ENCODE peak calls at places on chromosomes 13 and 19, in five cellular contexts. One of them, this sample, is unnamed.

GRCh38 chr13:49625392-49626137 is 2.7 kb upstream of the ARL11 start:
- DNase-seq in cardiac fibroblast: peak
- DNase-seq in A549: peak
- DNase-seq in AG08395: peak
- DNase-seq in astrocyte of the hippocampus: no peak
- DNase-seq in this sample: no peak

GRCh38 chr13:47696677-47697076 is 304.4 kb downstream of the SUCLA2 start:
- DNase-seq in cardiac fibroblast: no peak
- DNase-seq in A549: no peak
- DNase-seq in AG08395: no peak
- DNase-seq in astrocyte of the hippocampus: no peak
- DNase-seq in this sample: no peak

GRCh38 chr19:34468400-34468799 is 13.2 kb upstream of the WTIP start:
- DNase-seq in cardiac fibroblast: no peak
- DNase-seq in AG08395: no peak
- DNase-seq in A549: no peak
- DNase-seq in astrocyte of the hippocampus: no peak
- DNase-seq in this sample: no peak

GRCh38 chr19:46412034-46412982 is 1.1 kb downstream of the CCDC8 start:
- DNase-seq in A549: no peak
- DNase-seq in AG08395: no peak
- DNase-seq in cardiac fibroblast: no peak
- DNase-seq in astrocyte of the hippocampus: no peak
- DNase-seq in this sample: no peak

GRCh38 chr13:113813749-113814434 is 50.0 kb downstream of the GAS6 start:
- DNase-seq in AG08395: no peak
- DNase-seq in astrocyte of the hippocampus: peak
- DNase-seq in A549: no peak
- DNase-seq in cardiac fibroblast: peak
- DNase-seq in this sample: no peak

GRCh38 chr13:42028113-42028799 is 20.2 kb upstream of the DGKH start:
- DNase-seq in astrocyte of the hippocampus: no peak
- DNase-seq in cardiac fibroblast: peak
- DNase-seq in A549: peak
- DNase-seq in AG08395: no peak
- DNase-seq in this sample: no peak

GRCh38 chr13:49997935-49998334 is 1.1 kb downstream of the TRIM13 start:
- DNase-seq in A549: no peak
- DNase-seq in astrocyte of the hippocampus: peak
- DNase-seq in cardiac fibroblast: no peak
- DNase-seq in AG08395: no peak
- DNase-seq in this sample: no peak

GRCh38 chr13:31035162-31035951 is 102.9 kb downstream of the TEX26 start:
- DNase-seq in AG08395: peak
- DNase-seq in astrocyte of the hippocampus: peak
- DNase-seq in A549: no peak
- DNase-seq in cardiac fibroblast: peak
- DNase-seq in this sample: no peak

GRCh38 chr19:56596676-56597075 is 1.6 kb downstream of the ZNF71 start:
- DNase-seq in A549: no peak
- DNase-seq in astrocyte of the hippocampus: no peak
- DNase-seq in cardiac fibroblast: peak
- DNase-seq in AG08395: no peak
- DNase-seq in this sample: no peak

GRCh38 chr13:75771818-75772217 is 135.7 kb downstream of the LMO7 start:
- DNase-seq in AG08395: peak
- DNase-seq in astrocyte of the hippocampus: peak
- DNase-seq in cardiac fibroblast: peak
- DNase-seq in A549: peak
- DNase-seq in this sample: no peak

GRCh38 chr13:30576528-30576927 is 41.2 kb upstream of the USPL1 start:
- DNase-seq in astrocyte of the hippocampus: peak
- DNase-seq in cardiac fibroblast: peak
- DNase-seq in A549: no peak
- DNase-seq in AG08395: no peak
- DNase-seq in this sample: peak

GRCh38 chr13:35512271-35512920 is 35.9 kb upstream of the MAB21L1 start:
- DNase-seq in astrocyte of the hippocampus: peak
- DNase-seq in cardiac fibroblast: peak
- DNase-seq in AG08395: peak
- DNase-seq in A549: no peak
- DNase-seq in this sample: no peak

GRCh38 chr19:3370214-3370720 is 3.9 kb downstream of the NFIC start:
- DNase-seq in cardiac fibroblast: no peak
- DNase-seq in astrocyte of the hippocampus: peak
- DNase-seq in AG08395: no peak
- DNase-seq in A549: no peak
- DNase-seq in this sample: no peak

GRCh38 chr13:39321578-39321977 is 281.4 kb downstream of the LHFPL6 start:
- DNase-seq in A549: no peak
- DNase-seq in cardiac fibroblast: peak
- DNase-seq in astrocyte of the hippocampus: no peak
- DNase-seq in AG08395: no peak
- DNase-seq in this sample: no peak

GRCh38 chr19:49473868-49474544 is at the start of gene FLT3LG:
- DNase-seq in A549: peak
- DNase-seq in AG08395: peak
- DNase-seq in cardiac fibroblast: peak
- DNase-seq in astrocyte of the hippocampus: peak
- DNase-seq in this sample: peak

GRCh38 chr19:1624458-1624857 is 19.2 kb upstream of the UQCR11 start:
- DNase-seq in cardiac fibroblast: peak
- DNase-seq in AG08395: peak
- DNase-seq in A549: peak
- DNase-seq in astrocyte of the hippocampus: peak
- DNase-seq in this sample: peak

GRCh38 chr19:40571005-40571318 is 5.7 kb upstream of the SHKBP1 start:
- DNase-seq in astrocyte of the hippocampus: no peak
- DNase-seq in A549: no peak
- DNase-seq in cardiac fibroblast: no peak
- DNase-seq in AG08395: no peak
- DNase-seq in this sample: no peak